ENCODE peak calls at places on chromosomes 5 and 9, in ten cellular contexts. One of them, this sample, is unnamed.
A peak's percentile ranks its signal among the peaks of the same experiment; 100 is the strongest.

GRCh38 chr9:127585161-127585750 is 26.8 kb upstream of the STXBP1 start:
- DNase-seq in endothelial cell of umbilical vein: no peak
- DNase-seq in mucosa of descending colon: no peak
- DNase-seq in A549: no peak
- DNase-seq in HepG2: no peak
- DNase-seq in mammary epithelial cell: no peak
- DNase-seq in heart right ventricle: no peak
- DNase-seq in WERI-Rb-1: no peak
- DNase-seq in fibroblast of pulmonary artery: no peak
- DNase-seq in endodermal cell: no peak
- DNase-seq in this sample: no peak

GRCh38 chr9:120928720-120929389 is 2.3 kb upstream of the TRAF1 start:
- DNase-seq in endothelial cell of umbilical vein: peak; percentile 46
- DNase-seq in mucosa of descending colon: peak; percentile 90
- DNase-seq in A549: peak; percentile 57
- DNase-seq in HepG2: peak; percentile 21
- DNase-seq in mammary epithelial cell: peak; percentile 39
- DNase-seq in heart right ventricle: peak; percentile 84
- DNase-seq in WERI-Rb-1: no peak
- DNase-seq in fibroblast of pulmonary artery: peak; percentile 42
- DNase-seq in endodermal cell: peak; percentile 89
- DNase-seq in this sample: no peak

GRCh38 chr5:89117131-89117644 is 234.2 kb upstream of the MEF2C start:
- DNase-seq in endothelial cell of umbilical vein: no peak
- DNase-seq in mucosa of descending colon: peak; percentile 40
- DNase-seq in A549: no peak
- DNase-seq in HepG2: no peak
- DNase-seq in mammary epithelial cell: peak; percentile 66
- DNase-seq in heart right ventricle: no peak
- DNase-seq in WERI-Rb-1: no peak
- DNase-seq in fibroblast of pulmonary artery: no peak
- DNase-seq in endodermal cell: no peak
- DNase-seq in this sample: no peak

GRCh38 chr5:115842089-115842881 is 550 bp downstream of the AP3S1 start:
- DNase-seq in endothelial cell of umbilical vein: no peak
- DNase-seq in mucosa of descending colon: no peak
- DNase-seq in A549: peak; percentile 79
- DNase-seq in HepG2: peak; percentile 65
- DNase-seq in mammary epithelial cell: peak; percentile 35
- DNase-seq in heart right ventricle: no peak
- DNase-seq in WERI-Rb-1: peak; percentile 82
- DNase-seq in fibroblast of pulmonary artery: peak; percentile 63
- DNase-seq in endodermal cell: no peak
- DNase-seq in this sample: no peak

GRCh38 chr5:61409568-61409967 is 77.5 kb downstream of the ZSWIM6 start:
- DNase-seq in endothelial cell of umbilical vein: peak; percentile 82
- DNase-seq in mucosa of descending colon: no peak
- DNase-seq in A549: peak; percentile 91
- DNase-seq in HepG2: peak; percentile 50
- DNase-seq in mammary epithelial cell: peak; percentile 88
- DNase-seq in heart right ventricle: no peak
- DNase-seq in WERI-Rb-1: no peak
- DNase-seq in fibroblast of pulmonary artery: peak; percentile 92
- DNase-seq in endodermal cell: no peak
- DNase-seq in this sample: peak; percentile 92

GRCh38 chr9:74876611-74877010 is 11.1 kb downstream of the TRPM6 start:
- DNase-seq in endothelial cell of umbilical vein: no peak
- DNase-seq in mucosa of descending colon: no peak
- DNase-seq in A549: no peak
- DNase-seq in HepG2: no peak
- DNase-seq in mammary epithelial cell: no peak
- DNase-seq in heart right ventricle: no peak
- DNase-seq in WERI-Rb-1: no peak
- DNase-seq in fibroblast of pulmonary artery: no peak
- DNase-seq in endodermal cell: no peak
- DNase-seq in this sample: no peak

GRCh38 chr9:27451207-27451792 is 72.8 kb upstream of the IFNK start:
- DNase-seq in endothelial cell of umbilical vein: no peak
- DNase-seq in mucosa of descending colon: no peak
- DNase-seq in A549: no peak
- DNase-seq in HepG2: no peak
- DNase-seq in mammary epithelial cell: no peak
- DNase-seq in heart right ventricle: no peak
- DNase-seq in WERI-Rb-1: no peak
- DNase-seq in fibroblast of pulmonary artery: no peak
- DNase-seq in endodermal cell: no peak
- DNase-seq in this sample: no peak

GRCh38 chr5:180568914-180569313 is 22.4 kb downstream of the SCGB3A1 start:
- DNase-seq in endothelial cell of umbilical vein: no peak
- DNase-seq in mucosa of descending colon: no peak
- DNase-seq in A549: no peak
- DNase-seq in HepG2: no peak
- DNase-seq in mammary epithelial cell: no peak
- DNase-seq in heart right ventricle: no peak
- DNase-seq in WERI-Rb-1: no peak
- DNase-seq in fibroblast of pulmonary artery: no peak
- DNase-seq in endodermal cell: no peak
- DNase-seq in this sample: no peak

GRCh38 chr9:88007291-88007650 is 32.9 kb upstream of the CDK20 start:
- DNase-seq in endothelial cell of umbilical vein: no peak
- DNase-seq in mucosa of descending colon: no peak
- DNase-seq in A549: no peak
- DNase-seq in HepG2: no peak
- DNase-seq in mammary epithelial cell: no peak
- DNase-seq in heart right ventricle: no peak
- DNase-seq in WERI-Rb-1: no peak
- DNase-seq in fibroblast of pulmonary artery: no peak
- DNase-seq in endodermal cell: peak; percentile 81
- DNase-seq in this sample: no peak

GRCh38 chr5:138077064-138077696 is 6.7 kb upstream of the WNT8A start:
- DNase-seq in endothelial cell of umbilical vein: peak; percentile 68
- DNase-seq in mucosa of descending colon: peak; percentile 31
- DNase-seq in A549: peak; percentile 73
- DNase-seq in HepG2: peak; percentile 61
- DNase-seq in mammary epithelial cell: peak; percentile 46
- DNase-seq in heart right ventricle: no peak
- DNase-seq in WERI-Rb-1: peak; percentile 62
- DNase-seq in fibroblast of pulmonary artery: peak; percentile 78
- DNase-seq in endodermal cell: peak; percentile 88
- DNase-seq in this sample: peak; percentile 18

GRCh38 chr5:38291355-38291754 is 33.0 kb downstream of the EGFLAM start:
- DNase-seq in endothelial cell of umbilical vein: no peak
- DNase-seq in mucosa of descending colon: no peak
- DNase-seq in A549: no peak
- DNase-seq in HepG2: no peak
- DNase-seq in mammary epithelial cell: peak; percentile 69
- DNase-seq in heart right ventricle: no peak
- DNase-seq in WERI-Rb-1: no peak
- DNase-seq in fibroblast of pulmonary artery: no peak
- DNase-seq in endodermal cell: no peak
- DNase-seq in this sample: no peak

GRCh38 chr5:91183743-91184142 is 199.4 kb downstream of the ARRDC3 start:
- DNase-seq in endothelial cell of umbilical vein: no peak
- DNase-seq in mucosa of descending colon: peak; percentile 48
- DNase-seq in A549: no peak
- DNase-seq in HepG2: no peak
- DNase-seq in mammary epithelial cell: no peak
- DNase-seq in heart right ventricle: no peak
- DNase-seq in WERI-Rb-1: no peak
- DNase-seq in fibroblast of pulmonary artery: no peak
- DNase-seq in endodermal cell: peak; percentile 49
- DNase-seq in this sample: no peak

GRCh38 chr5:91186101-91186500 is 197.0 kb downstream of the ARRDC3 start:
- DNase-seq in endothelial cell of umbilical vein: no peak
- DNase-seq in mucosa of descending colon: no peak
- DNase-seq in A549: no peak
- DNase-seq in HepG2: no peak
- DNase-seq in mammary epithelial cell: no peak
- DNase-seq in heart right ventricle: no peak
- DNase-seq in WERI-Rb-1: no peak
- DNase-seq in fibroblast of pulmonary artery: no peak
- DNase-seq in endodermal cell: no peak
- DNase-seq in this sample: no peak

GRCh38 chr5:91179018-91179417 is 204.1 kb downstream of the ARRDC3 start:
- DNase-seq in endothelial cell of umbilical vein: peak; percentile 27
- DNase-seq in mucosa of descending colon: no peak
- DNase-seq in A549: no peak
- DNase-seq in HepG2: no peak
- DNase-seq in mammary epithelial cell: no peak
- DNase-seq in heart right ventricle: no peak
- DNase-seq in WERI-Rb-1: no peak
- DNase-seq in fibroblast of pulmonary artery: peak; percentile 11
- DNase-seq in endodermal cell: no peak
- DNase-seq in this sample: no peak

GRCh38 chr5:91180506-91180905 is 202.6 kb downstream of the ARRDC3 start:
- DNase-seq in endothelial cell of umbilical vein: no peak
- DNase-seq in mucosa of descending colon: no peak
- DNase-seq in A549: no peak
- DNase-seq in HepG2: no peak
- DNase-seq in mammary epithelial cell: no peak
- DNase-seq in heart right ventricle: no peak
- DNase-seq in WERI-Rb-1: no peak
- DNase-seq in fibroblast of pulmonary artery: no peak
- DNase-seq in endodermal cell: no peak
- DNase-seq in this sample: no peak

DNA sequence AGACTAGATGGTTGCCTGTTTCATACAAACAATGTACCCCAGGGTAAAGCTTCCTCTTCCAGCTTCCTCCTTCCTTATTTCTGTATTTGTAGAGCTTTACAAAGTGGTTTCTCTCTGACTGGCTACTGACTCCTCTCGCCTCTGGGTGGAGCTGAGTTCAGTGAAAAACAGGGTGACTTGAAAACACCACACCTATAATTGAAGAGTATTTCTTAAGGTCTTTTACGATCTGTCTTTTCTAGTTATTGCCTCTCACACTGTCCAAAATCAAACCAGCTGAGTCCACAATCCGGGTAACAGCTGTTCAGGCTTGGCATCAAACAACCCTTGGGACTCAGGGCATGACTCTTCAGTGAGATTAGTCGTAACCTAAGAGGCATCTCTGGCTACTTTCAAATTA is 200.4 kb downstream of the ARRDC3 start:
- DNase-seq in endothelial cell of umbilical vein: no peak
- DNase-seq in mucosa of descending colon: no peak
- DNase-seq in A549: no peak
- DNase-seq in HepG2: no peak
- DNase-seq in mammary epithelial cell: no peak
- DNase-seq in heart right ventricle: no peak
- DNase-seq in WERI-Rb-1: no peak
- DNase-seq in fibroblast of pulmonary artery: peak; percentile 17
- DNase-seq in endodermal cell: peak; percentile 50
- DNase-seq in this sample: no peak
- TF ChIP-seq CTCF in endothelial cell of umbilical vein: no peak
- TF ChIP-seq CTCF in mucosa of descending colon: no peak
- TF ChIP-seq CTCF in A549: no peak
- TF ChIP-seq CTCF in HepG2: no peak
- TF ChIP-seq CTCF in mammary epithelial cell: no peak
- TF ChIP-seq CTCF in heart right ventricle: no peak
- TF ChIP-seq CTCF in WERI-Rb-1: peak; percentile 9
- TF ChIP-seq CTCF in fibroblast of pulmonary artery: peak; percentile 12
- TF ChIP-seq CTCF in endodermal cell: peak; percentile 42
- TF ChIP-seq CTCF in this sample: no peak

DNA sequence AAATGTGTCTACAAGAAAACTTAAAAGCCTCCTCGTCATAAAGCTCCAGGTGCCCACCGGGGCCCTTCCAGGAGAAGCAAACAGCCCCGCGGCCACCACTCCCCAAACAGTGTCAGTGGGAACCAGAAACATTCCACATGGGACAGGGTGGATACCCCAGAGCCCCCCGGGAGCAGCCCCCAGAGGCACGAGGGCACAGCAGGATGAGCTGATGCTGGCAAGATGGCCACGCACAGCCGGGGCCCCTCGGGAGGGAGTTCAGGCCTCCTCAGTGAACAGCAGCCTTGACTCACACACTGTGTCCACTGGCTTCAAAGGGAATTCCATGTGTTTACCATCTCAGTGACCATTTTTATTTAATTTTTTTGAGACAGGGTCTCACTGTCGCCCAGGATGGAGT is 10.5 kb downstream of the EXD3 start:
- DNase-seq in endothelial cell of umbilical vein: no peak
- DNase-seq in mucosa of descending colon: no peak
- DNase-seq in A549: no peak
- DNase-seq in HepG2: no peak
- DNase-seq in mammary epithelial cell: no peak
- DNase-seq in heart right ventricle: no peak
- DNase-seq in WERI-Rb-1: no peak
- DNase-seq in fibroblast of pulmonary artery: no peak
- DNase-seq in endodermal cell: no peak
- DNase-seq in this sample: no peak
- H3K4me3 ChIP-seq in endothelial cell of umbilical vein: no peak overlapping the region
- H3K4me3 ChIP-seq in mucosa of descending colon: no peak overlapping the region
- H3K4me3 ChIP-seq in A549: no peak overlapping the region
- H3K4me3 ChIP-seq in HepG2: no peak overlapping the region
- H3K4me3 ChIP-seq in mammary epithelial cell: no peak overlapping the region
- H3K4me3 ChIP-seq in heart right ventricle: no peak overlapping the region
- H3K4me3 ChIP-seq in WERI-Rb-1: no peak overlapping the region
- H3K4me3 ChIP-seq in fibroblast of pulmonary artery: no peak overlapping the region
- H3K4me3 ChIP-seq in endodermal cell: no peak overlapping the region
- H3K4me3 ChIP-seq in this sample: no peak overlapping the region

DNA sequence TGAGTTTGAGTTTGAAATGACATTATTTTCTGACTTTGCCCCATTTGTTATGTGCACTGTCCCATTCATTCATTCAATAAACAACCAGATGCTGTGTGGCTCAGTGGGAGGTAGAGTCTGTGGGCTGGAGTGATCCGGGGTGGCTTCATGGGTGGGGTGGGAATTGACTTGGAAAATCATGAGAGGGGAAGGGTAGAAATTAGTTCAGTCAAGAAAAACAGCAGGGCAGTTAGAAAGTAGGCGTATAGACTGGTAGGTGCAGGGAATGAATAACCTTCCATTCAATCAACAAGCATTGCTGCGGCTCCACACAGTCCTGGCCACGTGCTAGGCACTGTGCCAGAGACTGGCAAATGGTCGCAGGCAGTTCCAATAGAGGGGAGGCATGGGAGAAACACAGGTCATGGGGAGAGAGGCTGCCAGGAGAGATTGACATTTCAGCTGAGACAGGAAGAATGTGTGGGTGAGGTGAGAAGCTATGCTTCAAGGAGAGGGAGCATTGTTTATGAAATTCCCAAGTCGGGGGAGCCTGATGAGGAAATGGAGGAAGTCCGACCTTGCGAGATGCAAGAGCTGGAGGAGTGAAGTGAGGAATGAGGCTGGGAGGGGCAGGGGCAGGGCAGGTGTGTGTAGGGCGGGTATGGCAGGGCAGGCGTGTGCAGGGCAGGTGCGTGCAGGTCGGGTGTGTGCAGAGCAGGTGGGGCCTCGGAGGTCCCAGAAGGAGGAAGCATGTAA is 54.5 kb upstream of the PPARGC1B start:
- DNase-seq in endothelial cell of umbilical vein: peak; percentile 47
- DNase-seq in mucosa of descending colon: peak; percentile 90
- DNase-seq in A549: no peak
- DNase-seq in HepG2: no peak
- DNase-seq in mammary epithelial cell: no peak
- DNase-seq in heart right ventricle: peak; percentile 36
- DNase-seq in WERI-Rb-1: no peak
- DNase-seq in fibroblast of pulmonary artery: peak; percentile 8
- DNase-seq in endodermal cell: no peak
- DNase-seq in this sample: no peak
- TF ChIP-seq CTCF in endothelial cell of umbilical vein: no peak
- TF ChIP-seq CTCF in mucosa of descending colon: no peak
- TF ChIP-seq CTCF in A549: no peak
- TF ChIP-seq CTCF in HepG2: no peak
- TF ChIP-seq CTCF in mammary epithelial cell: no peak
- TF ChIP-seq CTCF in heart right ventricle: no peak
- TF ChIP-seq CTCF in WERI-Rb-1: no peak
- TF ChIP-seq CTCF in fibroblast of pulmonary artery: no peak
- TF ChIP-seq CTCF in endodermal cell: no peak
- TF ChIP-seq CTCF in this sample: no peak

GRCh38 chr5:170631471-170632195 is 127.8 kb downstream of the KCNIP1 start:
- DNase-seq in endothelial cell of umbilical vein: no peak
- DNase-seq in mucosa of descending colon: no peak
- DNase-seq in A549: peak; percentile 68
- DNase-seq in HepG2: peak; percentile 15
- DNase-seq in mammary epithelial cell: no peak
- DNase-seq in heart right ventricle: peak; percentile 28
- DNase-seq in WERI-Rb-1: peak; percentile 50
- DNase-seq in fibroblast of pulmonary artery: no peak
- DNase-seq in endodermal cell: peak; percentile 85
- DNase-seq in this sample: no peak
- H3K4me3 ChIP-seq in endothelial cell of umbilical vein: no peak overlapping the region
- H3K4me3 ChIP-seq in mucosa of descending colon: no peak overlapping the region
- H3K4me3 ChIP-seq in A549: no peak overlapping the region
- H3K4me3 ChIP-seq in HepG2: no peak overlapping the region
- H3K4me3 ChIP-seq in mammary epithelial cell: no peak overlapping the region
- H3K4me3 ChIP-seq in heart right ventricle: no peak overlapping the region
- H3K4me3 ChIP-seq in WERI-Rb-1: no peak overlapping the region
- H3K4me3 ChIP-seq in fibroblast of pulmonary artery: no peak overlapping the region
- H3K4me3 ChIP-seq in endodermal cell: no peak overlapping the region
- H3K4me3 ChIP-seq in this sample: no peak overlapping the region